ENCODE peak calls at places on chromosomes 12 and 14, in seven cellular contexts. X, F, I, C, S, L and M are unnamed samples.
A peak's percentile ranks its signal among the peaks of the same experiment; 100 is the strongest.

GRCh38 chr14:22829661-22830328 is at the start of gene MRPL52:
- DNase-seq in X (peak; percentile 91), F (peak; percentile 74), I (peak; percentile 82), C (peak; percentile 88), S (peak; percentile 92), L (peak; percentile 77), M (peak; percentile 88)

GRCh38 chr12:2868986-2869385 is 8.0 kb downstream of the FOXM1 start:
- DNase-seq in X (no peak), F (no peak), I (no peak), C (peak; percentile 46), S (no peak), L (no peak), M (no peak)

GRCh38 chr12:124514996-124515932 is 52.1 kb downstream of the NCOR2 start:
- DNase-seq in X (no peak), F (no peak), I (no peak), C (no peak), S (no peak), L (no peak), M (no peak)

GRCh38 chr12:58850826-58851225 is 69.5 kb downstream of the LRIG3 start:
- DNase-seq in X (no peak), F (no peak), I (no peak), C (no peak), S (no peak), L (no peak), M (no peak)

GRCh38 chr12:26492406-26492805 is 297.0 kb downstream of the SSPN start:
- DNase-seq in X (no peak), F (no peak), I (no peak), C (no peak), S (no peak), L (no peak), M (no peak)

GRCh38 chr14:97655169-97655948 is 858.2 kb downstream of the VRK1 start:
- DNase-seq in X (no peak), F (no peak), I (no peak), C (no peak), S (no peak), L (no peak), M (no peak)

GRCh38 chr14:26056232-26056631 is 541.6 kb downstream of the NOVA1 start:
- DNase-seq in X (no peak), F (no peak), I (no peak), C (no peak), S (no peak), L (no peak), M (no peak)

GRCh38 chr14:47948981-47949380 is 273.6 kb upstream of the MDGA2 start:
- DNase-seq in X (no peak), F (no peak), I (no peak), C (no peak), S (no peak), L (no peak), M (no peak)

GRCh38 chr12:116735084-116735483 is 2.8 kb downstream of the SPRING1 start:
- DNase-seq in X (no peak), F (no peak), I (no peak), C (no peak), S (no peak), L (no peak), M (no peak)

GRCh38 chr12:121701667-121702277 is 10.8 kb upstream of the TMEM120B start:
- DNase-seq in X (no peak), F (no peak), I (no peak), C (no peak), S (no peak), L (no peak), M (no peak)

GRCh38 chr12:29673346-29673745 is 110.4 kb downstream of the TMTC1 start:
- DNase-seq in X (no peak), F (no peak), I (no peak), C (peak; percentile 65), S (no peak), L (no peak), M (no peak)

GRCh38 chr12:90244232-90244631 is 535.6 kb upstream of the ATP2B1 start:
- DNase-seq in X (no peak), F (no peak), I (no peak), C (no peak), S (no peak), L (no peak), M (no peak)

GRCh38 chr14:90604356-90604755 is 207.5 kb downstream of the CALM1 start:
- DNase-seq in X (no peak), F (peak; percentile 47), I (no peak), C (no peak), S (no peak), L (no peak), M (no peak)

GRCh38 chr14:56181666-56182065 is 63.5 kb downstream of the PELI2 start:
- DNase-seq in X (no peak), F (no peak), I (no peak), C (peak; percentile 53), S (no peak), L (no peak), M (no peak)

GRCh38 chr12:23290627-23291330 is 658.7 kb downstream of the SOX5 start:
- DNase-seq in X (no peak), F (no peak), I (no peak), C (no peak), S (no peak), L (no peak), M (no peak)

GRCh38 chr12:51923506-51924365 is 16.4 kb downstream of the ACVRL1 start:
- DNase-seq in X (peak; percentile 76), F (no peak), I (peak; percentile 76), C (peak; percentile 48), S (peak; percentile 76), L (no peak), M (no peak)

GRCh38 chr14:73173092-73173735 is 36.9 kb downstream of the PSEN1 start:
- DNase-seq in X (no peak), F (no peak), I (no peak), C (peak; percentile 74), S (no peak), L (no peak), M (peak; percentile 18)

GRCh38 chr14:30440986-30441385 is 118.0 kb upstream of the G2E3 start:
- DNase-seq in X (no peak), F (no peak), I (no peak), C (no peak), S (no peak), L (no peak), M (no peak)

GRCh38 chr14:100440758-100441203 is 117.6 kb downstream of the SLC25A47 start:
- DNase-seq in X (no peak), F (no peak), I (no peak), C (peak; percentile 3), S (no peak), L (no peak), M (no peak)

GRCh38 chr14:101761881-101762529 is 496 bp downstream of the PPP2R5C start:
- DNase-seq in X (no peak), F (no peak), I (peak; percentile 54), C (no peak), S (peak; percentile 59), L (peak; percentile 54), M (no peak)

GRCh38 chr14:59664741-59665140 is 88.1 kb upstream of the CCDC175 start:
- DNase-seq in X (no peak), F (no peak), I (no peak), C (no peak), S (no peak), L (no peak), M (no peak)

GRCh38 chr12:104213952-104214351 is 1.6 kb upstream of the TXNRD1 start:
- DNase-seq in X (no peak), F (no peak), I (no peak), C (peak; percentile 79), S (no peak), L (no peak), M (no peak)

GRCh38 chr12:46446645-46447044 is 74.1 kb upstream of the SLC38A2 start:
- DNase-seq in X (no peak), F (peak; percentile 23), I (no peak), C (no peak), S (no peak), L (no peak), M (no peak)

GRCh38 chr14:35362911-35363374 is 41.6 kb downstream of the NFKBIA start:
- DNase-seq in X (no peak), F (no peak), I (no peak), C (peak; percentile 80), S (no peak), L (no peak), M (no peak)

GRCh38 chr12:123250471-123251383 is 17.5 kb downstream of the MTRFR start:
- DNase-seq in X (no peak), F (peak; percentile 62), I (no peak), C (no peak), S (no peak), L (no peak), M (no peak)

GRCh38 chr12:52182456-52182855 is 9.4 kb downstream of the KRT80 start:
- DNase-seq in X (no peak), F (no peak), I (peak; percentile 12), C (no peak), S (no peak), L (no peak), M (no peak)

GRCh38 chr12:84136862-84137367 is 775.7 kb downstream of the SLC6A15 start:
- DNase-seq in X (no peak), F (no peak), I (no peak), C (peak; percentile 61), S (no peak), L (no peak), M (no peak)

GRCh38 chr14:50225067-50225973 is 6.1 kb downstream of the SOS2 start:
- DNase-seq in X (no peak), F (no peak), I (no peak), C (peak; percentile 91), S (no peak), L (no peak), M (no peak)

GRCh38 chr14:101595887-101596721 is 34.8 kb downstream of the DIO3 start:
- DNase-seq in X (peak; percentile 69), F (no peak), I (no peak), C (no peak), S (no peak), L (peak; percentile 4), M (peak; percentile 10)

GRCh38 chr12:81128930-81129554 is 51.2 kb downstream of the ACSS3 start:
- DNase-seq in X (no peak), F (peak; percentile 2), I (peak; percentile 37), C (peak; percentile 67), S (peak; percentile 16), L (peak; percentile 2), M (no peak)

GRCh38 chr14:90970167-90970600 is 90.3 kb downstream of the RPS6KA5 start:
- DNase-seq in X (no peak), F (no peak), I (no peak), C (peak; percentile 41), S (no peak), L (no peak), M (no peak)

GRCh38 chr14:65297744-65298143 is 114.8 kb upstream of the FUT8 start:
- DNase-seq in X (no peak), F (no peak), I (no peak), C (no peak), S (no peak), L (no peak), M (no peak)

GRCh38 chr12:114916531-114916930 is 232.6 kb upstream of the TBX3 start:
- DNase-seq in X (no peak), F (peak; percentile 62), I (no peak), C (no peak), S (no peak), L (no peak), M (no peak)

GRCh38 chr14:46571970-46572369 is 79.6 kb downstream of the RPL10L start:
- DNase-seq in X (no peak), F (no peak), I (no peak), C (peak; percentile 10), S (no peak), L (no peak), M (no peak)